ENCODE peak calls at places on chromosomes 3 and 15, in ten cellular contexts. T, W, D, O, Y, N, Q, X, V and I are unnamed samples.

GRCh38 chr15:31278544-31279220 is 48.0 kb upstream of the KLF13 start:
- DNase-seq in T (no peak), N (no peak), O (no peak), D (peak), W (no peak), Q (no peak), X (no peak), Y (peak), V (no peak), I (peak)

GRCh38 chr15:69700380-69700779 is 247.8 kb downstream of the RPLP1 start:
- DNase-seq in Q (no peak), T (no peak), N (no peak), V (no peak), D (no peak), O (no peak), X (no peak), W (no peak), Y (no peak), I (no peak)

GRCh38 chr3:11140054-11140712 is 14.1 kb upstream of the HRH1 start:
- DNase-seq in X (no peak), Y (no peak), D (peak), O (peak), T (peak), W (no peak), V (peak), Q (no peak), N (no peak), I (peak)

GRCh38 chr3:123350971-123351370 is 97.9 kb downstream of the ADCY5 start:
- DNase-seq in W (no peak), Q (no peak), T (no peak), Y (no peak), D (no peak), N (no peak), O (no peak), X (no peak), V (no peak), I (peak)

GRCh38 chr15:53534105-53534839 is 225.2 kb downstream of the WDR72 start:
- DNase-seq in T (no peak), D (no peak), X (no peak), O (no peak), N (no peak), Y (no peak), V (no peak), Q (no peak), W (no peak), I (no peak)

GRCh38 chr3:61927332-61927731 is 366.0 kb downstream of the PTPRG start:
- DNase-seq in W (peak), N (peak), X (no peak), T (peak), Y (no peak), Q (peak), D (peak), O (peak), V (no peak), I (no peak)

GRCh38 chr15:40105517-40106202 is 3.0 kb downstream of the BMF start:
- DNase-seq in D (no peak), W (no peak), N (no peak), V (no peak), T (no peak), Q (no peak), O (no peak), X (no peak), Y (no peak), I (peak)

GRCh38 chr3:46935989-46936620 is 40.4 kb downstream of the CCDC12 start:
- DNase-seq in V (no peak), T (peak), X (no peak), W (no peak), D (no peak), N (no peak), Q (no peak), O (no peak), Y (no peak), I (peak)

GRCh38 chr3:131224886-131225550 is 156.6 kb upstream of the NUDT16 start:
- DNase-seq in O (peak), X (no peak), D (no peak), T (no peak), V (no peak), Y (no peak), W (peak), Q (no peak), N (no peak), I (no peak)

GRCh38 chr3:156770699-156771414 is 55.3 kb upstream of the LEKR1 start:
- DNase-seq in O (no peak), W (no peak), T (no peak), Q (no peak), V (no peak), X (no peak), D (no peak), N (no peak), Y (no peak), I (no peak)

GRCh38 chr3:36729204-36730056 is 34.9 kb downstream of the DCLK3 start:
- DNase-seq in N (peak), V (peak), Y (no peak), O (peak), W (peak), D (no peak), X (peak), T (no peak), Q (peak), I (no peak)

GRCh38 chr3:12831582-12831866 is 9.8 kb downstream of the RPL32 start:
- DNase-seq in Y (no peak), N (no peak), W (no peak), D (no peak), O (no peak), T (no peak), Q (no peak), V (peak), X (no peak), I (no peak)

GRCh38 chr15:31366169-31366734 is 39.6 kb downstream of the KLF13 start:
- DNase-seq in Y (no peak), X (no peak), O (no peak), N (no peak), D (peak), T (no peak), V (no peak), Q (no peak), W (no peak), I (peak)

GRCh38 chr15:58479941-58480340 is 48.1 kb downstream of the LIPC start:
- DNase-seq in W (no peak), N (no peak), D (no peak), T (no peak), Q (no peak), V (no peak), O (no peak), X (peak), Y (no peak), I (no peak)

GRCh38 chr15:100715571-100716455 is 113.4 kb downstream of the ASB7 start:
- DNase-seq in O (no peak), Q (no peak), X (no peak), V (no peak), T (peak), N (no peak), Y (peak), W (no peak), D (no peak), I (peak)

GRCh38 chr3:159763466-159764210 is 225.0 kb upstream of the IL12A start:
- DNase-seq in D (peak), X (no peak), W (peak), Y (peak), T (peak), N (peak), Q (peak), V (no peak), O (peak), I (peak)

GRCh38 chr3:18295171-18295920 is 129.8 kb downstream of the SATB1 start:
- DNase-seq in V (peak), D (peak), T (peak), Q (peak), O (peak), X (peak), W (peak), N (peak), Y (no peak), I (no peak)

GRCh38 chr3:100047455-100048141 is 66.7 kb downstream of the FILIP1L start:
- DNase-seq in T (peak), V (peak), D (no peak), Q (peak), W (peak), X (no peak), Y (no peak), O (peak), N (peak), I (no peak)

GRCh38 chr15:85730001-85730820 is 64.5 kb downstream of the KLHL25 start:
- DNase-seq in W (peak), X (peak), T (no peak), O (peak), Q (no peak), Y (no peak), D (no peak), V (peak), N (no peak), I (no peak)

GRCh38 chr3:165895919-165896318 is 58.7 kb upstream of the BCHE start:
- DNase-seq in N (no peak), D (no peak), Y (peak), X (no peak), W (peak), T (no peak), O (no peak), V (peak), Q (no peak), I (no peak)

GRCh38 chr3:100245932-100246331 is 14.9 kb upstream of the TBC1D23 start:
- DNase-seq in O (peak), W (peak), Y (no peak), D (no peak), V (no peak), T (no peak), Q (no peak), X (no peak), N (no peak), I (no peak)

GRCh38 chr3:58999134-58999778 is 50.6 kb downstream of the CFAP20DC start:
- DNase-seq in Q (no peak), N (no peak), X (no peak), V (no peak), O (no peak), Y (no peak), D (no peak), W (no peak), T (no peak), I (no peak)

GRCh38 chr3:69294014-69294771 is 91.7 kb downstream of the FRMD4B start:
- DNase-seq in N (no peak), X (no peak), Y (no peak), D (no peak), V (no peak), O (peak), W (peak), Q (peak), T (no peak), I (no peak)

GRCh38 chr15:68574051-68574450 is 4.7 kb upstream of the CORO2B start:
- DNase-seq in O (no peak), V (no peak), D (no peak), N (no peak), Y (peak), X (no peak), T (no peak), Q (no peak), W (no peak), I (peak)

GRCh38 chr3:143795849-143796248 is 52.4 kb downstream of the SLC9A9 start:
- DNase-seq in N (no peak), Y (no peak), V (no peak), X (no peak), T (peak), W (no peak), Q (no peak), O (no peak), D (no peak), I (no peak)

GRCh38 chr15:36653851-36654250 is 74.4 kb downstream of the CDIN1 start:
- DNase-seq in N (no peak), W (no peak), Y (no peak), V (no peak), T (no peak), D (peak), Q (no peak), O (no peak), X (no peak), I (no peak)

GRCh38 chr3:59809750-59810444 is 760.1 kb upstream of the CFAP20DC start:
- DNase-seq in T (no peak), Y (no peak), W (peak), O (peak), Q (no peak), X (no peak), N (peak), V (peak), D (no peak), I (no peak)

GRCh38 chr3:46715507-46716175 is 2.0 kb downstream of the PRSS50 start:
- DNase-seq in N (no peak), X (no peak), W (no peak), V (no peak), O (no peak), D (no peak), Q (no peak), Y (no peak), T (no peak), I (no peak)

GRCh38 chr3:141278196-141279073 is 46.8 kb downstream of the PXYLP1 start:
- DNase-seq in Y (no peak), V (no peak), T (no peak), N (no peak), O (peak), D (no peak), Q (no peak), W (peak), X (no peak), I (no peak)

GRCh38 chr3:128334086-128334650 is 132.5 kb downstream of the DNAJB8 start:
- DNase-seq in N (no peak), O (no peak), T (no peak), Y (no peak), W (no peak), D (no peak), Q (no peak), X (no peak), V (no peak), I (no peak)

GRCh38 chr3:122559906-122560305 is 4.2 kb downstream of the PARP9 start:
- DNase-seq in N (no peak), Q (no peak), T (no peak), W (no peak), D (no peak), Y (no peak), X (no peak), V (no peak), O (no peak), I (no peak)

GRCh38 chr3:8505621-8506020 is 4.0 kb downstream of the LMCD1 start:
- DNase-seq in O (no peak), V (no peak), D (no peak), Y (peak), X (no peak), N (no peak), T (peak), Q (no peak), W (no peak), I (no peak)

GRCh38 chr3:73188707-73189106 is 127.2 kb downstream of the EBLN2 start:
- DNase-seq in Q (no peak), O (no peak), D (no peak), Y (no peak), N (no peak), W (no peak), V (no peak), X (no peak), T (no peak), I (no peak)

GRCh38 chr15:60526127-60526616 is 47.2 kb upstream of the ICE2 start:
- DNase-seq in W (no peak), X (no peak), N (no peak), V (no peak), D (peak), O (no peak), Q (no peak), Y (peak), T (no peak), I (no peak)

GRCh38 chr15:57321485-57321884 is 54.8 kb upstream of the CGNL1 start:
- DNase-seq in Q (no peak), V (no peak), X (no peak), T (no peak), N (no peak), Y (peak), O (no peak), D (no peak), W (no peak), I (peak)

GRCh38 chr3:15667484-15667883 is 65.9 kb downstream of the BTD start:
- DNase-seq in D (no peak), V (no peak), Y (no peak), N (no peak), O (no peak), T (no peak), X (no peak), W (no peak), Q (no peak), I (no peak)

GRCh38 chr15:81184188-81184587 is 12.5 kb upstream of the IL16 start:
- DNase-seq in Q (peak), N (no peak), D (peak), X (no peak), T (no peak), Y (no peak), O (no peak), V (no peak), W (no peak), I (no peak)

GRCh38 chr3:58251653-58252052 is 14.1 kb downstream of the ABHD6 start:
- DNase-seq in Y (no peak), X (no peak), O (peak), N (no peak), Q (no peak), V (no peak), D (no peak), W (no peak), T (no peak), I (no peak)

GRCh38 chr3:129343643-129344360 is 65.1 kb downstream of the HMCES start:
- DNase-seq in D (no peak), X (no peak), Q (no peak), O (no peak), V (peak), T (no peak), W (peak), Y (no peak), N (no peak), I (no peak)
- TF ChIP-seq CTCF in D (no peak), X (peak), Q (peak), O (peak), V (peak), T (peak), W (peak), Y (peak), N (peak), I (peak)

DNA sequence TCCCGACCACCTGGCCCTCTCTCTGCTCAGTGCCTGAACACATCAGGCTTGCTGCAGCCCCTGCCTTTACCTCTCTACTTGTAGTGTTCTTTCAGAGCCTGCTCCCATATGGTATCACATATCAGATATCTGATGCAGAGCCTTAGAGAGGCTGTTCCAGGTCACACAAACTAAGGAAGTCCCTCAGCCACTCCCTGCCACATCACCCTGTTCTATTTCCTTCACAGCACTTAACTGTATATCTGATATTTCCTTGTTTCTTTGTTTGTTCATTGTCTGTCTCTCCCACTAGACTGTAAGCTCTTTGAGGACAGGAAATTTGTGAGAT is 976 bp upstream of the ALDH1L1 start:
- DNase-seq in Y (no peak), N (no peak), T (no peak), Q (no peak), W (no peak), O (no peak), D (no peak), V (no peak), X (no peak), I (no peak)
- H3K4me3 ChIP-seq in Y (peak), N (no peak), T (no peak), Q (no peak), W (no peak), O (no peak), D (no peak), V (no peak), X (peak), I (peak)

GRCh38 chr3:184417619-184418327 is 37.9 kb downstream of the CHRD start:
- DNase-seq in T (peak), D (peak), W (peak), Y (peak), V (peak), N (peak), Q (no peak), X (no peak), O (peak), I (peak)
- TF ChIP-seq CTCF in T (peak), D (no peak), W (peak), Y (peak), V (peak), N (peak), Q (peak), X (peak), O (peak), I (peak)

GRCh38 chr15:67125589-67126502 is 60.4 kb downstream of the SMAD3 start:
- DNase-seq in O (peak), V (no peak), Q (peak), D (peak), T (no peak), N (peak), W (peak), Y (no peak), X (no peak), I (peak)

GRCh38 chr15:67124911-67125588 is 59.6 kb downstream of the SMAD3 start:
- DNase-seq in Y (no peak), N (no peak), T (no peak), V (no peak), W (no peak), X (no peak), O (no peak), D (no peak), Q (no peak), I (peak)

GRCh38 chr15:67127925-67128324 is 62.5 kb downstream of the SMAD3 start:
- DNase-seq in Q (peak), O (peak), Y (no peak), N (peak), V (no peak), D (no peak), W (peak), X (peak), T (no peak), I (no peak)

GRCh38 chr15:67127334-67127664 is 61.9 kb downstream of the SMAD3 start:
- DNase-seq in T (no peak), D (no peak), Y (no peak), O (no peak), Q (no peak), N (no peak), X (no peak), V (no peak), W (no peak), I (no peak)

GRCh38 chr15:67126551-67127333 is 61.3 kb downstream of the SMAD3 start:
- DNase-seq in D (no peak), N (no peak), T (no peak), Q (no peak), X (no peak), Y (peak), O (no peak), V (no peak), W (no peak), I (peak)
- H3K4me3 ChIP-seq in D (no peak), N (no peak), T (no peak), Q (no peak), X (no peak), Y (no peak), O (no peak), V (no peak), W (no peak), I (no peak)

DNA sequence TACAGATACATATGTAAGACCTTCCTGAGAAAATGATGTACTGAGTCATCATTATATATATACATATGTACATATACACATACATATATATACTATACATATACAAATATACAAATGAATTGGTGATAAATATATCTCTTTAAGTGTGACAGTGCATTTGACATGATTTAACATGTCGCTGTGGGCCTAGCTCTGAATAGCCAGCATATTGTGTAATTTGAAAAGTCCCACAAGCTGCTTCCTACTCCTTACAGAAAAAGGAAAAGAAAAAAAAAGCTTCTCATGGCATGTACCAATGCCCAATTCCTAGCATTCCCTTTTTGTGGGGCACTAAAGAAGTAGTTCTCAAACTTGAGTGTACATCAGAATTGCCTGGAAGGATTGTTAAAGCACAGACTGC is 208.0 kb upstream of the UMPS start:
- DNase-seq in W (no peak), O (no peak), V (no peak), Y (no peak), D (no peak), T (no peak), X (no peak), N (no peak), Q (no peak), I (no peak)
- TF ChIP-seq CTCF in W (no peak), O (no peak), V (no peak), Y (no peak), D (no peak), T (no peak), X (no peak), N (no peak), Q (no peak), I (no peak)

GRCh38 chr3:87702600-87702999 is 356.2 kb downstream of the CGGBP1 start:
- DNase-seq in N (no peak), D (no peak), T (no peak), W (no peak), Y (no peak), X (no peak), V (no peak), Q (no peak), O (no peak), I (no peak)
- H3K4me3 ChIP-seq in N (no peak), D (no peak), T (no peak), W (no peak), Y (no peak), X (no peak), V (no peak), Q (no peak), O (no peak), I (no peak)

GRCh38 chr3:52824037-52824436 is 6.4 kb downstream of the ITIH4 start:
- DNase-seq in W (no peak), N (no peak), O (no peak), X (no peak), Q (no peak), V (no peak), D (no peak), T (no peak), Y (no peak), I (no peak)

GRCh38 chr3:52819936-52820335 is 10.5 kb downstream of the ITIH4 start:
- DNase-seq in D (no peak), N (no peak), W (no peak), Y (no peak), T (no peak), X (no peak), V (no peak), Q (no peak), O (no peak), I (no peak)

GRCh38 chr3:52817860-52818259 is 12.6 kb downstream of the ITIH4 start:
- DNase-seq in N (no peak), D (no peak), T (no peak), Y (no peak), O (no peak), W (no peak), X (no peak), V (no peak), Q (no peak), I (no peak)

GRCh38 chr3:52822363-52822762 is 8.1 kb downstream of the ITIH4 start:
- DNase-seq in Q (no peak), T (no peak), V (no peak), W (no peak), X (no peak), Y (no peak), N (no peak), O (no peak), D (no peak), I (no peak)

GRCh38 chr3:52820741-52821140 is 9.7 kb downstream of the ITIH4 start:
- DNase-seq in T (no peak), W (no peak), Y (no peak), V (peak), D (no peak), X (no peak), Q (no peak), N (no peak), O (peak), I (no peak)
- TF ChIP-seq CTCF in T (peak), W (peak), Y (peak), V (peak), D (no peak), X (peak), Q (peak), N (peak), O (peak), I (peak)

GRCh38 chr3:138348950-138349739 is 766 bp downstream of the MRAS start:
- DNase-seq in O (peak), X (no peak), Y (no peak), W (no peak), T (no peak), V (no peak), N (no peak), Q (no peak), D (no peak), I (no peak)
- H3K4me3 ChIP-seq in O (peak), X (peak), Y (peak), W (peak), T (peak), V (no peak), N (peak), Q (peak), D (peak), I (peak)